ENCODE peak calls at places on chromosomes 7 and 10, in five cellular contexts. G, J, O, H and X are unnamed samples.

GRCh38 chr10:69684981-69685353 is 54.9 kb downstream of the FAM241B start:
- DNase-seq in H (no peak), G (no peak), J (no peak), O (no peak), X (no peak)

GRCh38 chr7:148700693-148701092 is 2.0 kb downstream of the CUL1 start:
- DNase-seq in J (peak), G (no peak), O (no peak), H (no peak), X (peak)

GRCh38 chr10:98676895-98677294 is 230.2 kb upstream of the HPS1 start:
- DNase-seq in J (peak), G (no peak), O (no peak), H (no peak), X (no peak)

GRCh38 chr10:89342219-89342966 is 14.6 kb downstream of the IFIT3 start:
- DNase-seq in J (no peak), G (no peak), H (no peak), O (no peak), X (no peak)

GRCh38 chr10:128684215-128684614 is 558.0 kb upstream of the MKI67 start:
- DNase-seq in O (no peak), G (no peak), H (no peak), J (no peak), X (no peak)

GRCh38 chr10:69685802-69686585 is 55.9 kb downstream of the FAM241B start:
- DNase-seq in O (no peak), G (no peak), H (no peak), J (no peak), X (peak)

GRCh38 chr10:12720217-12720981 is 281.1 kb downstream of the CCDC3 start:
- DNase-seq in G (no peak), J (peak), H (no peak), O (no peak), X (peak)

GRCh38 chr10:36362257-36362656 is 720.2 kb upstream of the FZD8 start:
- DNase-seq in O (no peak), J (no peak), H (no peak), G (no peak), X (no peak)

GRCh38 chr10:79938728-79939380 is 10.1 kb downstream of the SFTPD start:
- DNase-seq in J (no peak), O (no peak), H (peak), G (no peak), X (peak)

GRCh38 chr7:106569500-106569929 is 91.4 kb downstream of the CCDC71L start:
- DNase-seq in H (no peak), G (no peak), O (no peak), J (no peak), X (no peak)

GRCh38 chr10:104254493-104255243 is at the start of gene GSTO1:
- DNase-seq in J (peak), H (peak), G (peak), O (peak), X (peak)

GRCh38 chr10:112349521-112350085 is 24.3 kb upstream of the ACSL5 start:
- DNase-seq in H (no peak), J (no peak), O (no peak), G (no peak), X (no peak)

GRCh38 chr7:81482600-81483186 is 287.2 kb downstream of the HGF start:
- DNase-seq in G (no peak), O (no peak), H (no peak), J (peak), X (peak)

GRCh38 chr7:88317422-88317821 is 10.7 kb upstream of the STEAP4 start:
- DNase-seq in J (no peak), G (no peak), O (no peak), H (no peak), X (no peak)

GRCh38 chr7:117839507-117839906 is 33.7 kb downstream of the CTTNBP2 start:
- DNase-seq in O (no peak), J (no peak), H (no peak), G (no peak), X (no peak)

GRCh38 chr7:134434701-134435100 is 24.2 kb downstream of the AKR1B1 start:
- DNase-seq in H (no peak), G (no peak), O (no peak), J (no peak), X (no peak)

GRCh38 chr10:89369142-89370105 is 8.4 kb upstream of the IFIT1B start:
- DNase-seq in J (peak), G (no peak), O (no peak), H (no peak), X (peak)

GRCh38 chr7:22387583-22387982 is 30.6 kb upstream of the RAPGEF5 start:
- DNase-seq in G (no peak), O (no peak), J (no peak), H (no peak), X (no peak)

GRCh38 chr10:88389456-88389855 is 193.7 kb downstream of the RNLS start:
- DNase-seq in H (no peak), O (no peak), G (no peak), J (peak), X (peak)

GRCh38 chr7:1160665-1161010 is 642 bp upstream of the ZFAND2A start:
- DNase-seq in G (no peak), J (no peak), O (no peak), H (no peak), X (no peak)

GRCh38 chr10:33893502-33893901 is 559.0 kb upstream of the NRP1 start:
- DNase-seq in J (no peak), O (no peak), G (no peak), H (no peak), X (no peak)

GRCh38 chr10:117546020-117546629 is 3.6 kb downstream of the EMX2 start:
- DNase-seq in O (no peak), G (no peak), H (no peak), J (no peak), X (no peak)

GRCh38 chr10:110413903-110414562 is 83.7 kb upstream of the DUSP5 start:
- DNase-seq in H (no peak), J (no peak), G (no peak), O (no peak), X (no peak)

GRCh38 chr10:86684305-86684704 is 16.0 kb downstream of the LDB3 start:
- DNase-seq in O (peak), G (no peak), J (peak), H (peak), X (no peak)

GRCh38 chr7:135979674-135980660 is 2.8 kb upstream of the MTPN start:
- DNase-seq in O (no peak), J (peak), H (no peak), G (no peak), X (peak)

GRCh38 chr7:151754142-151754590 is 122.7 kb downstream of the PRKAG2 start:
- DNase-seq in H (peak), O (peak), G (peak), J (peak), X (peak)

GRCh38 chr10:73405556-73405955 is 8.3 kb downstream of the ANXA7 start:
- DNase-seq in J (no peak), O (no peak), H (no peak), G (no peak), X (no peak)

GRCh38 chr10:73404690-73405089 is 9.2 kb downstream of the ANXA7 start:
- DNase-seq in O (no peak), H (no peak), J (no peak), G (no peak), X (no peak)

GRCh38 chr10:73399054-73399453 is 14.8 kb downstream of the ANXA7 start:
- DNase-seq in J (no peak), H (no peak), O (no peak), G (no peak), X (no peak)

GRCh38 chr10:73398024-73398423 is 15.8 kb downstream of the ANXA7 start:
- DNase-seq in O (peak), G (no peak), J (no peak), H (peak), X (no peak)

GRCh38 chr10:73401636-73402035 is 12.2 kb downstream of the ANXA7 start:
- DNase-seq in H (no peak), G (no peak), O (no peak), J (no peak), X (no peak)
- H2BK12ac ChIP-seq in H (no peak), G (no peak), O (no peak), J (no peak), X (no peak)

GRCh38 chr7:158811461-158811860 is 17.8 kb downstream of the ESYT2 start:
- DNase-seq in O (no peak), G (no peak), J (peak), H (no peak), X (peak)

GRCh38 chr7:158814637-158815036 is 14.7 kb downstream of the ESYT2 start:
- DNase-seq in J (no peak), O (no peak), H (no peak), G (no peak), X (no peak)

GRCh38 chr7:158810846-158811245 is 18.5 kb downstream of the ESYT2 start:
- DNase-seq in H (no peak), J (no peak), G (no peak), O (no peak), X (peak)

GRCh38 chr7:158811894-158812293 is 17.4 kb downstream of the ESYT2 start:
- DNase-seq in H (no peak), J (no peak), O (peak), G (no peak), X (no peak)

GRCh38 chr7:158812684-158813083 is 16.6 kb downstream of the ESYT2 start:
- DNase-seq in G (no peak), O (no peak), H (no peak), J (no peak), X (no peak)
- H2BK5ac ChIP-seq in G (no peak), O (no peak), H (no peak), J (no peak), X (no peak)

DNA sequence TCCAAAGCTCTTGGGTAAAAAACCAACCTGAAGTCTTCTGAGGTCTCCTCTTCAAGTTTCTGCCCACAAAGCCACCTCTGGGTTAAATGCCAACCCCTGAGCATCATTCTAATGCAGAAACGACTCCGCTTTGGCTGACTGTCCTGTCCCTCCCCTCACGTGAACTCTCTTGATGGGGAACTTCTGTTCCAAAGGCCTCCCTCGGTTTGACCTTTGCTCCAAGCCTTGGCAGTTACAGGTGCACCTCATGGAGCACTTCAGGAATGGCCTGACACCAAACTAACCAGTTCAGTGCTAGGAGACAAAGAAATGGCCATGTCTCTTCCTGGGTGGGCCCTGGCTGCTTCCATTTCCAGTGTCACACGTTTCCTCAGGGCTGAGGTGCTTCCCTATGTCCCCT is 20.0 kb downstream of the CAMK2G start:
- DNase-seq in G (no peak), H (no peak), O (no peak), J (no peak), X (no peak)
- H2BK12ac ChIP-seq in G (no peak), H (no peak), O (no peak), J (no peak), X (no peak)

GRCh38 chr7:138890782-138891445 is 90.3 kb downstream of the KIAA1549 start:
- DNase-seq in J (peak), G (no peak), O (no peak), H (no peak), X (peak)
- H2BK5ac ChIP-seq in J (no peak), G (no peak), O (no peak), H (no peak), X (peak)

GRCh38 chr7:103811997-103812396 is 177.5 kb downstream of the RELN start:
- DNase-seq in O (no peak), G (no peak), J (no peak), H (no peak), X (no peak)
- H2BK12ac ChIP-seq in O (no peak), G (no peak), J (no peak), H (no peak), X (no peak)

GRCh38 chr10:48468866-48469511 is 135.9 kb downstream of the ARHGAP22 start:
- DNase-seq in H (peak), J (no peak), O (peak), G (no peak), X (no peak)
- H2BK5ac ChIP-seq in H (no peak), J (no peak), O (no peak), G (no peak), X (no peak)